ENCODE peak calls at places on chromosomes 11 and 22, in five cellular contexts. B is adrenal gland, S is uterus, N is tibial nerve, P is testis. G is an unnamed sample. For H3K36me3, the result is how much of the 10 kb centered on the place peaks cover.

GRCh38 chr11:11580831-11581492 is 40.8 kb downstream of the GALNT18 start:
- DNase-seq in B (peak), P (peak), N (no peak), S (no peak), G (peak)

GRCh38 chr11:67530282-67530592 is 7.0 kb upstream of the CABP2 start:
- DNase-seq in S (no peak), N (no peak), B (no peak), P (no peak), G (no peak)

GRCh38 chr11:47433157-47433556 is 6.9 kb upstream of the PSMC3 start:
- DNase-seq in S (no peak), B (no peak), P (no peak), N (no peak), G (no peak)

GRCh38 chr11:75639752-75640151 is 29.1 kb downstream of the MAP6 start:
- DNase-seq in B (peak), S (peak), P (peak), N (peak), G (no peak)

GRCh38 chr11:116730568-116730967 is 42.2 kb downstream of the BUD13 start:
- DNase-seq in P (no peak), S (no peak), B (no peak), N (no peak), G (no peak)

GRCh38 chr22:42656578-42656977 is 7.4 kb upstream of the CYB5R3 start:
- DNase-seq in S (no peak), P (no peak), B (no peak), N (no peak), G (no peak)

GRCh38 chr11:117187428-117187798 is 8.9 kb downstream of the SIDT2 start:
- DNase-seq in P (no peak), N (peak), S (peak), B (no peak), G (no peak)

GRCh38 chr22:45548991-45549736 is 46.5 kb downstream of the FBLN1 start:
- DNase-seq in B (no peak), N (no peak), P (no peak), S (peak), G (no peak)

GRCh38 chr11:103737791-103738190 is 298.6 kb upstream of the DDI1 start:
- DNase-seq in S (no peak), N (no peak), P (no peak), B (no peak), G (no peak)

GRCh38 chr22:46067159-46068111 is 82.9 kb upstream of the PPARA start:
- DNase-seq in S (peak), B (peak), N (peak), P (peak), G (no peak)

GRCh38 chr22:48517039-48518030 is 1310.3 kb downstream of the BRD1 start:
- DNase-seq in N (peak), P (peak), B (no peak), S (no peak), G (no peak)

GRCh38 chr11:97140885-97141494 is 751.2 kb downstream of the JRKL start:
- DNase-seq in N (no peak), B (peak), P (no peak), S (no peak), G (no peak)

GRCh38 chr11:47331454-47332302 is 20.8 kb downstream of the MYBPC3 start:
- DNase-seq in S (no peak), N (no peak), B (no peak), P (no peak), G (peak)

GRCh38 chr11:82802710-82803109 is 69.0 kb upstream of the FAM181B start:
- DNase-seq in B (no peak), P (no peak), S (no peak), N (no peak), G (no peak)

GRCh38 chr11:100557830-100558611 is 129.1 kb upstream of the ARHGAP42 start:
- DNase-seq in S (no peak), P (no peak), B (no peak), N (no peak), G (no peak)

GRCh38 chr11:65438257-65439151 is 15.9 kb downstream of the NEAT1 start:
- DNase-seq in N (no peak), P (no peak), B (no peak), S (no peak), G (no peak)

GRCh38 chr11:103648670-103649400 is 387.6 kb upstream of the DDI1 start:
- DNase-seq in B (no peak), S (no peak), N (no peak), P (no peak), G (no peak)

GRCh38 chr11:119694334-119694733 is 34.7 kb downstream of the NECTIN1 start:
- DNase-seq in B (no peak), P (no peak), N (no peak), S (no peak), G (no peak)

GRCh38 chr22:44259366-44260215 is 53.2 kb downstream of the SHISAL1 start:
- DNase-seq in B (no peak), N (no peak), P (no peak), S (peak), G (no peak)

GRCh38 chr11:69533296-69534165 is 52.1 kb downstream of the LINC01488 start:
- DNase-seq in B (no peak), N (no peak), S (no peak), P (no peak), G (no peak)
- H3K36me3 ChIP-seq in B (under half), N (under half), S (under half), P (under half), G (under half)

GRCh38 chr11:121091492-121092179 is 9.4 kb upstream of the TECTA start:
- DNase-seq in N (no peak), P (no peak), B (no peak), S (no peak), G (no peak)

GRCh38 chr11:121099885-121100284 is 1.2 kb upstream of the TECTA start:
- DNase-seq in N (no peak), S (no peak), P (no peak), B (no peak), G (no peak)

GRCh38 chr11:121090145-121090721 is 10.8 kb upstream of the TECTA start:
- DNase-seq in B (no peak), S (no peak), N (no peak), P (no peak), G (no peak)

GRCh38 chr11:121099364-121099763 is 1.7 kb upstream of the TECTA start:
- DNase-seq in P (no peak), N (no peak), B (no peak), S (no peak), G (no peak)

DNA sequence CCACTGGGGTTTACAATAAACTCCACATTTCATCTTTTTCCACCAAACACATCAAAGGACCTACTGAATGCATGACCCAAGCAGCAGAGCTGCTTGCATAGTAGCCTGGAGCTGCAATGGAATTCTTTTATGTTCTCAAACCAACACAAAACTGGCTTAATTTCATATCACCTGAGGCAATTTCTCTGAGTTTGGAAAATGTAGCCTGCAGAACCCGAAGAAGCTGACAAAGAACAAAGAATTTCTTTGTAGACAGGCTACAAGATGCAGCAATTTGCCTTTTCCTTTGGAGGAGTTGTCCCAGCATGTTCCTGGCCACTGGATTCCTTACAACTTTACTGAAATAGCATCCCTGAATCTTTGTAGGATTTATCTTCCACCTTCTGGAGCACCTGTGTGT is 5.5 kb upstream of the TECTA start:
- DNase-seq in P (no peak), N (no peak), B (no peak), S (no peak), G (no peak)
- TF ChIP-seq POLR2A in P (no peak), N (no peak), B (no peak), S (no peak), G (no peak)

GRCh38 chr11:63666874-63667273 is 4.3 kb downstream of the ATL3 start:
- DNase-seq in P (no peak), N (no peak), B (no peak), S (no peak), G (no peak)
- H3K4me3 ChIP-seq in P (no peak), N (no peak), B (no peak), S (no peak), G (no peak)

GRCh38 chr11:71437879-71438278 is 10.3 kb downstream of the DHCR7 start:
- DNase-seq in S (no peak), B (no peak), P (no peak), N (no peak), G (no peak)

GRCh38 chr11:71438650-71439049 is 9.5 kb downstream of the DHCR7 start:
- DNase-seq in N (no peak), S (no peak), P (no peak), B (no peak), G (no peak)

GRCh38 chr11:71435278-71435951 is 12.8 kb downstream of the DHCR7 start:
- DNase-seq in N (no peak), P (no peak), B (no peak), S (no peak), G (no peak)

GRCh38 chr11:71437399-71437798 is 10.8 kb downstream of the DHCR7 start:
- DNase-seq in S (no peak), N (no peak), B (peak), P (peak), G (no peak)

GRCh38 chr11:71436861-71437260 is 11.3 kb downstream of the DHCR7 start:
- DNase-seq in P (no peak), N (no peak), B (no peak), S (no peak), G (no peak)
- H3K36me3 ChIP-seq in P (under half), N (under half), B (under half), S (under half), G (under half)

G was measured in vagina.